ENCODE peak calls at places on chromosomes 6 and 20, in seven cellular contexts. M, Y, G, A, D, I and K are unnamed samples.

GRCh38 chr6:160217863-160218262 is 40.8 kb downstream of the SLC22A2 start:
- DNase-seq in M (no peak), Y (no peak), G (no peak), A (no peak), D (no peak), I (no peak), K (no peak)

GRCh38 chr6:38728203-38728602 is 13.1 kb downstream of the DNAH8 start:
- DNase-seq in M (no peak), Y (no peak), G (no peak), A (no peak), D (no peak), I (no peak), K (no peak)

GRCh38 chr6:121993362-121993761 is 406.1 kb upstream of the HSF2 start:
- DNase-seq in M (no peak), Y (no peak), G (no peak), A (no peak), D (no peak), I (no peak), K (no peak)

GRCh38 chr20:50313223-50313820 is 122.7 kb downstream of the CEBPB start:
- DNase-seq in M (no peak), Y (no peak), G (no peak), A (no peak), D (no peak), I (peak), K (no peak)

GRCh38 chr6:16243055-16243454 is 4.7 kb downstream of the GMPR start:
- DNase-seq in M (peak), Y (no peak), G (no peak), A (no peak), D (no peak), I (no peak), K (peak)

GRCh38 chr6:102766946-102767345 is 1373.4 kb downstream of the GRIK2 start:
- DNase-seq in M (no peak), Y (no peak), G (no peak), A (no peak), D (no peak), I (peak), K (peak)

GRCh38 chr20:10619427-10619826 is 54.4 kb downstream of the JAG1 start:
- DNase-seq in M (no peak), Y (no peak), G (peak), A (no peak), D (peak), I (peak), K (peak)

GRCh38 chr20:21090738-21091120 is 15.4 kb downstream of the LINC00237 start:
- DNase-seq in M (no peak), Y (no peak), G (no peak), A (no peak), D (no peak), I (no peak), K (no peak)

GRCh38 chr20:44683263-44684046 is 31.7 kb upstream of the CCN5 start:
- DNase-seq in M (no peak), Y (no peak), G (no peak), A (peak), D (peak), I (peak), K (no peak)

GRCh38 chr6:25665455-25665854 is 13.4 kb downstream of the SCGN start:
- DNase-seq in M (no peak), Y (no peak), G (no peak), A (no peak), D (no peak), I (no peak), K (no peak)

GRCh38 chr6:17226766-17227338 is 54.3 kb upstream of the RBM24 start:
- DNase-seq in M (no peak), Y (no peak), G (peak), A (no peak), D (no peak), I (peak), K (no peak)

GRCh38 chr6:135451617-135452190 is 45.8 kb downstream of the AHI1 start:
- DNase-seq in M (no peak), Y (no peak), G (no peak), A (no peak), D (peak), I (peak), K (no peak)

GRCh38 chr6:27293436-27294152 is 18.5 kb downstream of the POM121L2 start:
- DNase-seq in M (no peak), Y (no peak), G (peak), A (no peak), D (peak), I (peak), K (no peak)

GRCh38 chr6:27296106-27296783 is 15.8 kb downstream of the POM121L2 start:
- DNase-seq in M (no peak), Y (no peak), G (peak), A (no peak), D (peak), I (peak), K (no peak)

GRCh38 chr6:27297484-27297856 is 14.6 kb downstream of the POM121L2 start:
- DNase-seq in M (no peak), Y (no peak), G (no peak), A (no peak), D (no peak), I (no peak), K (no peak)

GRCh38 chr6:27294409-27294808 is 17.7 kb downstream of the POM121L2 start:
- DNase-seq in M (no peak), Y (no peak), G (no peak), A (no peak), D (peak), I (no peak), K (no peak)

GRCh38 chr6:27295301-27296079 is 16.6 kb downstream of the POM121L2 start:
- DNase-seq in M (peak), Y (no peak), G (peak), A (no peak), D (peak), I (peak), K (no peak)
- H3K4me3 ChIP-seq in M (peak), Y (no peak), G (peak), A (no peak), D (peak), I (peak), K (peak)

GRCh38 chr6:145929037-145929633 is 35.0 kb downstream of the SHPRH start:
- DNase-seq in M (peak), Y (no peak), G (peak), A (no peak), D (peak), I (peak), K (no peak)
- H3K4me3 ChIP-seq in M (no peak), Y (no peak), G (no peak), A (no peak), D (no peak), I (no peak), K (no peak)

DNA sequence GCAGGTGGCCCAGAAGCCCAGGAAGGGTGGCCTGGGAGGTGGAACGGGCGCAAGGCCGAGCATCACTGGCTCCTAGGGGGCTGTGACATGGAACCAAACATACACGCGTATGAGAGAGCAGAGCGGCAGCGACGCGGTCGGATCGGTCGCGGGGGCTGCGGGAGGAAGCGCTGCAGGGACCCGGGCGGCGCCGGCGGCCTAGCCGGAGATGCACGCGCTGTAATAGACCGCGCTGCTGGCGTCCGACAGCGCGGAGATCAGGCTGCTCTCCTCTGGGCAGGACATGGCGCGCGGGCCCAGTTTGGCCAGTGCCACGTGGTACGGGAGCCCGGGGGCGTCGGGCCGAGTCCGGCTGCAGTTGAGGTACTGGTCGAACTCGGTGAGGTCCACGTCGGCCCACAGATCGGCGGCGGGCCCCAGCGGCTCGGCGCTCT is 1.5 kb downstream of the SOX18 start:
- DNase-seq in M (no peak), Y (no peak), G (no peak), A (no peak), D (peak), I (no peak), K (no peak)
- H3K4me3 ChIP-seq in M (no peak), Y (peak), G (no peak), A (peak), D (peak), I (no peak), K (no peak)

GRCh38 chr6:139030211-139030530 is 1.6 kb downstream of the ABRACL start:
- DNase-seq in M (no peak), Y (no peak), G (no peak), A (no peak), D (peak), I (no peak), K (no peak)
- H3K4me3 ChIP-seq in M (peak), Y (no peak), G (peak), A (peak), D (peak), I (no peak), K (peak)

DNA sequence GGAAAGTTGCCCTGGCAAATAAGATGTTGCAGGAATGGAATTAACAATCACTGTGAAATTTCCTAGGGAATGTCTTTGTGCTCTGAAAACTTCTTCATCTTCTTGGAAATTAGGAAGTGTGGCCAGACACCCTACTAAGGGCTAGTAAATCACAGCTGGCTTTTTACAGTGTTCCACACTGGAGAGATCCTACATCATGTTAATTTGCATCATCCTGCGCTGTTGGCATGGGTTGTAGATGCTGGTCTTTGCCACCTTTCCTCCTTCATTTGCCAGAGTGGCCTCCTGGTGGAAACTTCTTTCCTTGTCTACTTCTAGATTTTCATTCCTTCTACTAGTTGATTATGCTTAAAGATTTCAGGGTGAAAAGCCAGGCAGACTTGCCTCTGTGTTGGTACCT is 2.7 kb downstream of the TNFAIP3 start:
- DNase-seq in M (no peak), Y (no peak), G (no peak), A (no peak), D (no peak), I (no peak), K (no peak)
- H3K4me3 ChIP-seq in M (peak), Y (no peak), G (no peak), A (peak), D (no peak), I (peak), K (peak)

DNA sequence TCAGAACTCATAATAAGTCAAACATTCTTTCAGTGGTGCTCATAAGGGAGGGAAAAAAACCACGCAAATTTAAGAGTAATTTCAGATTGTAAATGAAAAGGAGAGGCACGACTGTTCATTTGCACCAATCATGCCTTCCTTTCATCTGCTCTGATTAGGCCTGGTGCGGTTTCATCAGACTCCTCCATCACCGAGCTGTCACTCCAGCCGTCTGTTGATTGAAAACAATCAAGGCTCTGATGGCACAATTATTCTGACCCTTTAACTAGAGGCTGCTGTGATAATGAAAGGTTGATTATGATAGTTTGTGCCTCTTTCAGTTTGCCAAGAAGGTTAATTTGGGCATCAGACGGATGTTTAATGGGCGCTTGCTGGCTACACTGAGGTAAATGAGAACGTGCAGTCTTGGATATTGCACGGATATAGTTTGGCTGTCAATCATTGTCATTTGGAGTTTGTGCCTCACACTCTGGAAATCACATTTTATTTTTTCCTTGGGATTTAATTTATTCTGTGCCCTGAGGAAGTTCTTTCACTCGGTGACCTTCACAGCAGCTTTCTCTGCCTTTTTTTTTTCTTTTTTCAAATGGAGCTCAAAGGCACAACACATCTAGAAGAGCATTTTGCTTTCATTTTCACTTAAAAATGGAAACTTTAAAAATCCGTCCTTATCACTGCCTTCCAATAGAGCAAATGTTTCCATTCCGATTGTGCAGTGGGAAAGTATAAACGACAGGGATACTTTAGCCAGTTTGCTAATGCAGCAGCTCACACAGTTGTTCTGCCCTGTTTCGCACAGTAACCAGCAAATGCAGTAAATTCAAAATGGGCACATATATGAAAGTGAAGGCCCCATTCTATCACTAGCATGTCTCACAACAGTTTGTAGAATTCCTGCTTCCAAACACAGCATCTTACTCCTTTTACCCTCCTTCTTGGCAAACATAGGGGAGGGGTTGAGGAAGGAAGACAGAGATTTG is 172.8 kb downstream of the KLHL32 start:
- DNase-seq in M (no peak), Y (no peak), G (no peak), A (no peak), D (no peak), I (no peak), K (no peak)
- H3K4me3 ChIP-seq in M (no peak), Y (no peak), G (no peak), A (no peak), D (no peak), I (no peak), K (no peak)

DNA sequence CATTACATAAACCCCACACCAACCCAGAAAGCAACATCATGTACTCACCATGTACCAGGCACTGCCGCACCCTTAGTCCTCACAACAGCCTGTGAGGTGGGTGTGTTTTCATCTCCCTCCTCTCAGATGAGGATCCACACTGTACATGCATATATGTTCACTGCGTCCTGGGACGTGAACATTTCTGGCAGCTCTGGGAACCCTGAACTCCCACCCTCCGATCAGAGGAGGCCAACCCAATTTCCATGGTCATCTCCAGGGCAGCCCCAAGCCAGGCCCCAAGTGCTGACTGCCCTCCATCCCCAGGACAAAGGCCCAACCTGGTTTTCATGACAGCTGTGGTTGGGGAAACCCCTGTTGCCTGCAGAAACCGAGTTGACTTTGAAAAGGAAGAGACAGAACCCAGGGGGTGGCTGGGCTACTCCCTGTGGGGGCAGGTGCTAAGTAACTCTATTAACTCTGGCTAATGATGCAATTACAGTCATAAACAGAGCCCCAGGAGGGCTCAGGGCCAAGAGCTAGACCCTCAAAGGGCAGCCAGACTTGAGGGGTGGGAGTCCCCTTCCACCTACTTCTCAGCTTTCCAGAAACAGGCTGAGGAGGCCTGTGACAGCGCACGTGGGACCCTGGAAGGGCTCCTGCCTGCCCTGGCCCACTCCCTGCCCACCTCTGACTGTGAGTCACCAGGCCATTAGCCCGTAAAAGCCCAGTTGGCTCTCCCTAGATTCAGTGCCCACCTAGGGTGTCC is 2.6 kb downstream of the TFEB start:
- DNase-seq in M (no peak), Y (no peak), G (no peak), A (peak), D (no peak), I (peak), K (no peak)
- H3K4me3 ChIP-seq in M (peak), Y (no peak), G (peak), A (peak), D (peak), I (peak), K (no peak)